ENCODE peak calls at places on chromosomes 3 and 15, in eight cellular contexts. H is A549, J is H1, K is kidney, P is cardiac muscle cell, Y is colonic mucosa, A is fibroblast of lung, S is stomach. D is an unnamed sample. For H3K4me1, the result is how much of the 10 kb centered on the place peaks cover.

GRCh38 chr3:83039422-83039821 is 1278.0 kb upstream of the GBE1 start:
- DNase-seq in Y (no peak), S (no peak), K (no peak), A (peak), J (no peak), H (no peak), P (no peak), D (no peak)

GRCh38 chr3:30225021-30225420 is 381.4 kb upstream of the TGFBR2 start:
- DNase-seq in Y (no peak), S (no peak), A (peak), K (no peak), H (no peak), P (peak), J (no peak), D (no peak)

GRCh38 chr3:192884831-192885356 is 32.8 kb downstream of the MB21D2 start:
- DNase-seq in S (no peak), P (peak), H (no peak), K (no peak), A (peak), J (no peak), Y (no peak), D (no peak)

GRCh38 chr15:64152507-64153387 is 1.2 kb downstream of the SNX22 start:
- DNase-seq in K (peak), P (no peak), A (no peak), J (peak), S (no peak), Y (no peak), H (no peak), D (peak)

GRCh38 chr3:157477441-157477840 is 25.8 kb downstream of the VEPH1 start:
- DNase-seq in J (no peak), P (no peak), H (peak), K (no peak), S (no peak), A (peak), Y (no peak), D (no peak)

GRCh38 chr3:194091141-194091540 is 44.8 kb upstream of the HES1 start:
- DNase-seq in H (peak), A (peak), P (no peak), S (no peak), J (no peak), K (no peak), Y (no peak), D (no peak)

GRCh38 chr3:165744025-165744424 is 93.2 kb downstream of the BCHE start:
- DNase-seq in H (no peak), J (no peak), S (no peak), P (no peak), A (no peak), K (no peak), Y (no peak), D (no peak)

GRCh38 chr15:73677146-73677607 is 7.0 kb upstream of the CD276 start:
- DNase-seq in J (peak), S (peak), A (peak), P (peak), H (peak), K (no peak), Y (peak), D (peak)

GRCh38 chr3:30356901-30357753 is 249.3 kb upstream of the TGFBR2 start:
- DNase-seq in H (peak), Y (no peak), S (no peak), A (peak), J (no peak), K (no peak), P (no peak), D (no peak)

GRCh38 chr15:25437751-25438600 is 848 bp downstream of the UBE3A start:
- DNase-seq in H (peak), Y (peak), S (peak), K (peak), J (peak), P (peak), A (peak), D (peak)

GRCh38 chr3:75396316-75396802 is 267.8 kb upstream of the FRG2C start:
- DNase-seq in A (no peak), P (no peak), S (no peak), J (no peak), Y (peak), K (no peak), H (no peak), D (no peak)

GRCh38 chr15:91289324-91289723 is 189.3 kb downstream of the SV2B start:
- DNase-seq in A (no peak), J (no peak), S (no peak), K (no peak), H (peak), P (no peak), Y (no peak), D (peak)

GRCh38 chr3:47012342-47013230 is 33.1 kb downstream of the NBEAL2 start:
- DNase-seq in P (no peak), Y (peak), K (peak), A (no peak), S (peak), J (no peak), H (no peak), D (no peak)

GRCh38 chr15:31327674-31328424 is 1.2 kb downstream of the KLF13 start:
- DNase-seq in Y (peak), H (peak), A (peak), S (peak), J (peak), P (peak), K (peak), D (peak)

GRCh38 chr3:184145120-184145524 is 10.0 kb downstream of the EIF2B5 start:
- DNase-seq in A (peak), P (peak), Y (peak), J (peak), H (peak), K (peak), S (peak), D (peak)

GRCh38 chr3:156617145-156617544 is 57.2 kb upstream of the TIPARP start:
- DNase-seq in Y (no peak), H (no peak), J (no peak), S (no peak), P (no peak), K (no peak), A (peak), D (no peak)

GRCh38 chr3:53708001-53708621 is 138.1 kb downstream of the CHDH start:
- DNase-seq in H (peak), Y (no peak), K (no peak), J (peak), A (no peak), P (no peak), S (peak), D (no peak)

GRCh38 chr3:174186339-174186984 is 672.7 kb upstream of the NAALADL2 start:
- DNase-seq in K (no peak), P (no peak), Y (no peak), J (no peak), S (no peak), A (no peak), H (no peak), D (no peak)

GRCh38 chr3:16338999-16339398 is 74.0 kb downstream of the OXNAD1 start:
- DNase-seq in S (no peak), P (peak), J (no peak), H (peak), Y (no peak), A (peak), K (no peak), D (no peak)

GRCh38 chr3:127651516-127652172 is 21.1 kb upstream of the ABTB1 start:
- DNase-seq in S (no peak), Y (no peak), A (no peak), P (no peak), J (no peak), H (no peak), K (no peak), D (no peak)

GRCh38 chr15:68175527-68175926 is 29.6 kb downstream of the CALML4 start:
- DNase-seq in K (no peak), P (no peak), S (no peak), A (no peak), H (no peak), Y (no peak), J (no peak), D (no peak)

GRCh38 chr3:134650431-134651346 is at the start of gene KY:
- DNase-seq in P (peak), Y (no peak), J (peak), K (no peak), A (peak), H (peak), S (peak), D (peak)

GRCh38 chr3:136042608-136043221 is 77.2 kb downstream of the PPP2R3A start:
- DNase-seq in K (no peak), J (no peak), P (peak), Y (no peak), A (peak), H (peak), S (no peak), D (no peak)

GRCh38 chr3:195085356-195086130 is 185.4 kb downstream of the XXYLT1 start:
- DNase-seq in K (peak), J (no peak), Y (no peak), H (no peak), S (no peak), A (no peak), P (no peak), D (peak)

GRCh38 chr3:71784914-71785593 is at the start of gene PROK2:
- DNase-seq in K (peak), J (peak), S (no peak), H (no peak), A (no peak), P (peak), Y (no peak), D (peak)

GRCh38 chr15:91950631-91951384 is 97.3 kb downstream of the SLCO3A1 start:
- DNase-seq in J (no peak), K (no peak), P (peak), A (peak), Y (no peak), H (no peak), S (no peak), D (no peak)

GRCh38 chr3:19934098-19934566 is at the start of gene EFHB:
- DNase-seq in K (no peak), A (peak), S (no peak), P (peak), J (peak), H (peak), Y (peak), D (peak)

GRCh38 chr3:162437480-162437879 is 940.9 kb downstream of the OTOL1 start:
- DNase-seq in H (no peak), K (no peak), P (peak), A (peak), Y (no peak), S (no peak), J (no peak), D (no peak)

GRCh38 chr3:12590096-12590495 is 33.2 kb downstream of the MKRN2 start:
- DNase-seq in S (no peak), Y (no peak), K (no peak), H (no peak), P (no peak), J (no peak), A (no peak), D (no peak)

GRCh38 chr3:127457094-127457475 is 133.4 kb downstream of the TPRA1 start:
- DNase-seq in S (peak), A (peak), Y (no peak), P (peak), H (no peak), J (peak), K (peak), D (no peak)

GRCh38 chr3:191500892-191501291 is 39.9 kb downstream of the PYDC2 start:
- DNase-seq in S (no peak), Y (no peak), H (no peak), A (no peak), J (no peak), K (no peak), P (no peak), D (no peak)

GRCh38 chr15:70033109-70033508 is 64.6 kb downstream of the TLE3 start:
- DNase-seq in Y (no peak), S (no peak), A (no peak), K (peak), H (no peak), P (peak), J (no peak), D (no peak)

GRCh38 chr15:50012790-50013189 is 106.2 kb downstream of the ATP8B4 start:
- DNase-seq in Y (no peak), P (no peak), H (no peak), K (no peak), J (no peak), A (no peak), S (no peak), D (no peak)

GRCh38 chr3:141308588-141309218 is 59.6 kb upstream of the ZBTB38 start:
- DNase-seq in S (peak), K (peak), Y (peak), J (peak), H (peak), A (peak), P (peak), D (peak)

GRCh38 chr3:140854961-140855360 is 86.7 kb upstream of the SLC25A36 start:
- DNase-seq in J (no peak), A (no peak), S (no peak), H (no peak), P (no peak), K (no peak), Y (no peak), D (no peak)

GRCh38 chr3:31448035-31448881 is 84.5 kb upstream of the STT3B start:
- DNase-seq in K (no peak), Y (peak), H (peak), P (peak), S (peak), A (no peak), J (peak), D (no peak)
- TF ChIP-seq CTCF in K (peak), Y (peak), H (peak), P (peak), S (peak), A (peak), J (peak), D (peak)

DNA sequence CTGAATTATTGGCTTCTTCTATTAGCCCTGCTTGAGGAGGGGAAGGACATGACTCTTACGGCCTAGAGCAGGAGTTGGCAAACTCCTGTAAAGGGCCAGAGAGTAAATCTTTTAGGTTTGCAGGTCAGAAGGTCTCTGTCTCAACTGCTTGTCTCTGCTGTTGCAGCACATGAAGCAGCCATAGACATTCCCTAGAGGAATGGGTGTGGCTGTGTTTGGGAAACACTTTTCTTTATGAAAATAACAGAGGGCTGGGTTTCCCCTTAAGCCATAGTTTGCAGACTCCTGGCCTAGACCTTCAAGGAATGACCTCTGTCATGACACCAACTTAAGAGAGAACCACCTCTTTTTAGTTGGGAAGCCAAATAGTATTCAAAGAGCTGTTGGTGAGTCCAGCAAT is 10.3 kb downstream of the TRAK1 start:
- DNase-seq in H (no peak), K (no peak), S (no peak), J (no peak), P (peak), Y (no peak), A (no peak), D (no peak)
- H3K4me1 ChIP-seq in H (under half), K (under half), S (half or more), J (under half), P (under half), Y (under half), A (under half), D (under half)

GRCh38 chr15:85443593-85444328 is 63.4 kb downstream of the AKAP13 start:
- DNase-seq in H (peak), J (no peak), Y (peak), P (peak), K (no peak), A (peak), S (no peak), D (no peak)
- TF ChIP-seq CTCF in H (no peak), J (no peak), Y (no peak), P (no peak), K (no peak), A (no peak), S (no peak), D (no peak)

GRCh38 chr3:148866261-148866660 is 1.2 kb downstream of the CPA3 start:
- DNase-seq in J (no peak), A (peak), Y (no peak), K (no peak), H (no peak), P (peak), S (no peak), D (no peak)
- H3K4me1 ChIP-seq in J (under half), A (under half), Y (under half), K (under half), H (under half), P (under half), S (under half), D (under half)

GRCh38 chr3:55571913-55572312 is 84.8 kb upstream of the WNT5A start:
- DNase-seq in P (peak), Y (peak), K (peak), J (peak), A (peak), H (no peak), S (no peak), D (no peak)
- TF ChIP-seq CTCF in P (no peak), Y (no peak), K (no peak), J (peak), A (no peak), H (no peak), S (no peak), D (no peak)

DNA sequence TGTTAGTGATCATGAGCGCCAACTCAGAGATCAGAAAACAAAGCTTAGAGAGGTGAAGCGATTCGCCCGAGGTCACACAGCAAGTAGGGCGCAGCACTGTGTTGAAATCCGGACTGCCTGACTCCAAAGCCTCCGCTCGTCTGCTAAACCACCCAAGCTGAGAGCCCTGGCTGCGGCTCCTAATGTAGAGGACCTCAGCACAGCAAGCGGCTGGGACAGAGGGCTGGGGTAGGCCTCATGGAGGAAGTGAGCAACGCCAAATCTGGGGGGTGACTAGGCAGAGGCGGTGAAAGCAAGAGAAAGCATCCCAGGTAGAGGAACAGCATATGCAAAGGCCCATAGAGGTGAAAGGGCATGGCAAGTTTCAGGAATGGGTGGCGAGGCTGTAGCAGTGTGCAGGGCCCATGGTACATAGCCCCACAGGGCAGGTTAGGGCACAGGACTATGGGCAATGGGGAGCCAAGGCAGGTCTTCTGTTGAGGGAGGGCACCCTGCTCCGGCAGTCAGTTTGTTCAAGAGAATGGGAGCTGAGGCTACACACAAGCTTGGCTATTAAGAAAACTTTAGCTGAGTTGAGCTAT is 795 bp upstream of the CFAP92 start:
- DNase-seq in Y (no peak), P (no peak), A (no peak), K (no peak), J (no peak), H (no peak), S (no peak), D (no peak)
- H3K4me1 ChIP-seq in Y (under half), P (under half), A (under half), K (under half), J (under half), H (under half), S (under half), D (under half)

GRCh38 chr3:167497903-167498302 is 24.1 kb upstream of the SERPINI2 start:
- DNase-seq in A (no peak), H (no peak), S (no peak), P (no peak), J (no peak), Y (no peak), K (no peak), D (no peak)

GRCh38 chr3:167489571-167489970 is 15.7 kb upstream of the SERPINI2 start:
- DNase-seq in J (no peak), Y (no peak), H (no peak), S (no peak), A (no peak), K (no peak), P (no peak), D (no peak)

GRCh38 chr3:167487556-167487955 is 13.7 kb upstream of the SERPINI2 start:
- DNase-seq in J (no peak), P (no peak), A (no peak), K (no peak), Y (no peak), H (no peak), S (no peak), D (no peak)

GRCh38 chr3:167491626-167492025 is 17.8 kb upstream of the SERPINI2 start:
- DNase-seq in P (no peak), Y (no peak), K (no peak), J (no peak), S (no peak), H (no peak), A (no peak), D (no peak)

DNA sequence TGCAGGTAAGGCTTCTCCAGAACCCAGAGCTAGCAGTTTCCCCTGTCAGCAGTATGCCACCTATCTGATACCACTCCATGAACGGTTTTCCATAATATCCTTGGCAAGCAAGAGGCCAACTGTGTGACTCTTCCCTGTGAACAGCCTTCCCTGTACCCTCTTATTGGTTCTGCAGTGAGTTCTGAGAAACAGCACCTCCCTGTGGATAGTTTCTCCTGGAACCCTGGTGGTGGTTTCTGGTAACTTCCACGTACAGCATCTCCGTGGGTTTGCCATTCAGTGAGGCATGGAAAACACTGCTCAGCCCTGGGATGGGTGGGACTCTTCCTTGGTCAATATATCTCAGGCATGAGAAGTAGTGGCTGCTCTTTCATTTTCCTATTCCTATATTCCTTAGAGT is 19.4 kb upstream of the SERPINI2 start:
- DNase-seq in S (no peak), J (peak), H (peak), Y (no peak), P (no peak), A (no peak), K (no peak), D (peak)
- TF ChIP-seq CTCF in S (no peak), J (peak), H (no peak), Y (no peak), P (no peak), A (no peak), K (peak), D (peak)

GRCh38 chr3:189121088-189121487 is 50.7 kb upstream of the TPRG1 start:
- DNase-seq in S (no peak), Y (no peak), H (no peak), K (no peak), P (no peak), J (no peak), A (peak), D (no peak)

GRCh38 chr3:189118896-189119295 is 52.9 kb upstream of the TPRG1 start:
- DNase-seq in A (no peak), Y (no peak), K (no peak), S (no peak), J (no peak), P (no peak), H (no peak), D (no peak)

GRCh38 chr3:189122526-189123205 is 49.1 kb upstream of the TPRG1 start:
- DNase-seq in S (no peak), P (no peak), Y (no peak), H (no peak), K (no peak), A (no peak), J (no peak), D (no peak)

GRCh38 chr3:189122120-189122519 is 49.7 kb upstream of the TPRG1 start:
- DNase-seq in S (no peak), A (no peak), K (no peak), P (no peak), J (no peak), Y (no peak), H (no peak), D (no peak)

GRCh38 chr3:189119947-189120346 is 51.8 kb upstream of the TPRG1 start:
- DNase-seq in P (no peak), K (no peak), S (no peak), J (no peak), Y (no peak), H (no peak), A (no peak), D (no peak)
- H3K4me1 ChIP-seq in P (under half), K (under half), S (under half), J (under half), Y (under half), H (under half), A (under half), D (under half)

D was measured in BE2C.